ENCODE peak calls at places on chromosomes 6 and 20, in eight cellular contexts. Y, U, P, M, I, W, G and S are unnamed samples.

GRCh38 chr6:48176909-48177308 is 65.9 kb upstream of the PTCHD4 start:
- DNase-seq in Y (no peak), U (no peak), P (no peak), M (no peak), I (no peak), W (no peak), G (no peak), S (no peak)

GRCh38 chr6:4402477-4402976 is 267.2 kb upstream of the ECI2 start:
- DNase-seq in Y (no peak), U (peak; percentile 76), P (no peak), M (peak; percentile 24), I (no peak), W (no peak), G (no peak), S (no peak)

GRCh38 chr6:7108196-7108963 is 619 bp downstream of the RREB1 start:
- DNase-seq in Y (peak; percentile 54), U (peak; percentile 34), P (peak; percentile 62), M (peak; percentile 63), I (no peak), W (peak; percentile 32), G (peak; percentile 38), S (no peak)

GRCh38 chr6:443621-444175 is 52.1 kb downstream of the IRF4 start:
- DNase-seq in Y (no peak), U (no peak), P (no peak), M (no peak), I (no peak), W (no peak), G (no peak), S (no peak)

GRCh38 chr6:88165877-88166492 is at the start of gene CNR1:
- DNase-seq in Y (peak; percentile 33), U (peak; percentile 15), P (no peak), M (peak; percentile 32), I (no peak), W (peak; percentile 69), G (peak; percentile 42), S (no peak)

GRCh38 chr6:157304840-157305675 is 18.3 kb downstream of the TMEM242 start:
- DNase-seq in Y (no peak), U (peak; percentile 22), P (no peak), M (no peak), I (no peak), W (no peak), G (no peak), S (no peak)

GRCh38 chr6:28866342-28867077 is 57.3 kb downstream of the TRIM27 start:
- DNase-seq in Y (peak; percentile 68), U (peak; percentile 24), P (peak; percentile 81), M (peak; percentile 57), I (no peak), W (peak; percentile 59), G (peak; percentile 62), S (peak; percentile 40)

GRCh38 chr20:44304383-44304782 is 6.6 kb downstream of the FITM2 start:
- DNase-seq in Y (no peak), U (no peak), P (no peak), M (no peak), I (no peak), W (no peak), G (no peak), S (no peak)

GRCh38 chr6:41073968-41074691 is 1.4 kb downstream of the NFYA start:
- DNase-seq in Y (no peak), U (peak; percentile 3), P (no peak), M (no peak), I (no peak), W (no peak), G (no peak), S (no peak)

GRCh38 chr6:169396554-169397163 is 143.0 kb upstream of the THBS2 start:
- DNase-seq in Y (no peak), U (no peak), P (no peak), M (no peak), I (no peak), W (no peak), G (no peak), S (no peak)
- TF ChIP-seq CTCF in Y (no peak), U (no peak), P (no peak), M (no peak), I (no peak), W (no peak), G (no peak), S (no peak)

GRCh38 chr6:99425647-99426453 is 742 bp upstream of the PNISR start:
- DNase-seq in Y (peak; percentile 80), U (peak; percentile 80), P (peak; percentile 73), M (peak; percentile 80), I (peak; percentile 61), W (peak; percentile 65), G (peak; percentile 80), S (peak; percentile 54)

GRCh38 chr6:99424022-99424421 is 1.1 kb downstream of the PNISR start:
- DNase-seq in Y (no peak), U (no peak), P (no peak), M (no peak), I (no peak), W (no peak), G (no peak), S (no peak)

GRCh38 chr6:99426454-99426762 is 1.3 kb upstream of the PNISR start:
- DNase-seq in Y (no peak), U (no peak), P (no peak), M (no peak), I (no peak), W (no peak), G (no peak), S (no peak)

GRCh38 chr6:99422912-99423311 is 2.2 kb downstream of the PNISR start:
- DNase-seq in Y (no peak), U (no peak), P (no peak), M (no peak), I (no peak), W (no peak), G (no peak), S (no peak)

GRCh38 chr6:99424761-99425646 is at the start of gene PNISR:
- DNase-seq in Y (peak; percentile 92), U (peak; percentile 99), P (peak; percentile 86), M (peak; percentile 88), I (peak; percentile 68), W (peak; percentile 69), G (peak; percentile 79), S (peak; percentile 88)
- TF ChIP-seq CTCF in Y (no peak), U (no peak), P (no peak), M (no peak), I (no peak), W (no peak), G (no peak), S (no peak)

GRCh38 chr6:15288856-15289255 is 43.0 kb downstream of the JARID2 start:
- DNase-seq in Y (no peak), U (no peak), P (no peak), M (no peak), I (no peak), W (no peak), G (no peak), S (no peak)

GRCh38 chr6:15287670-15288069 is 41.8 kb downstream of the JARID2 start:
- DNase-seq in Y (no peak), U (no peak), P (no peak), M (no peak), I (no peak), W (no peak), G (no peak), S (peak; percentile 78)

GRCh38 chr6:15283986-15284361 is 38.1 kb downstream of the JARID2 start:
- DNase-seq in Y (no peak), U (no peak), P (no peak), M (no peak), I (no peak), W (no peak), G (no peak), S (no peak)

GRCh38 chr6:15282334-15282733 is 36.5 kb downstream of the JARID2 start:
- DNase-seq in Y (no peak), U (no peak), P (no peak), M (no peak), I (no peak), W (no peak), G (no peak), S (no peak)

GRCh38 chr6:15285682-15286294 is 39.9 kb downstream of the JARID2 start:
- DNase-seq in Y (no peak), U (no peak), P (no peak), M (no peak), I (no peak), W (no peak), G (no peak), S (no peak)
- TF ChIP-seq CTCF in Y (no peak), U (no peak), P (no peak), M (no peak), I (no peak), W (no peak), G (no peak), S (peak; percentile 14)

GRCh38 chr6:33606642-33607041 is 14.5 kb upstream of the ITPR3 start:
- DNase-seq in Y (no peak), U (no peak), P (no peak), M (no peak), I (no peak), W (no peak), G (no peak), S (no peak)

GRCh38 chr6:33607126-33607783 is 13.9 kb upstream of the ITPR3 start:
- DNase-seq in Y (no peak), U (no peak), P (no peak), M (no peak), I (no peak), W (no peak), G (no peak), S (no peak)

GRCh38 chr6:33609019-33609418 is 12.1 kb upstream of the ITPR3 start:
- DNase-seq in Y (no peak), U (no peak), P (no peak), M (no peak), I (no peak), W (no peak), G (no peak), S (no peak)

GRCh38 chr6:33609444-33610034 is 11.6 kb upstream of the ITPR3 start:
- DNase-seq in Y (no peak), U (peak; percentile 20), P (no peak), M (peak; percentile 72), I (no peak), W (no peak), G (no peak), S (no peak)

DNA sequence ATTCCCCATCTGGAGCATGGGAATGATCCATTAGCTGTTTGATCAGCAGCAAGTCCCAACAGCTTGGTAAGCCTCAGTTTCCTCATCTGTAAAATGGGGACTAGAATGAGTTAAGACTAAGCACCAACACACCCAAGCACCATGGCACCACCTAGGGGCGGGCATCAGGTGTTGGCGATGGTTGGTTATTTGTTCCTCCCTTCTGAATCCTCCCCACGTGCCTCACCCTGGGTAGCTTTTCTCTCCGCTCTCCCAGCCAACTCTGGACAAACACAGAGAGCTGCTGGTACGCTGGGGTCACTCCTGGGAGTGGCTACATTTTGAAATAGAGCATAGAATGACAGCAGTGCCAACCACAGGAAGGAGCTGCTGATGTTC is 13.3 kb upstream of the ITPR3 start:
- DNase-seq in Y (peak; percentile 49), U (no peak), P (no peak), M (no peak), I (no peak), W (no peak), G (no peak), S (peak; percentile 70)
- TF ChIP-seq CTCF in Y (peak; percentile 26), U (peak; percentile 49), P (no peak), M (no peak), I (no peak), W (peak; percentile 8), G (peak; percentile 28), S (peak; percentile 55)